ENCODE peak calls at places on chromosomes 11 and 22, in seven cellular contexts. G is NCI-H510A treated with DMSO at 0.1 percent for 48 hours; O is H54; L is NCI-H69; S is MV-4-11; E is stimulated activated CD4-positive, alpha-beta T cell treated with anti-CD3 and anti-CD28 coated beads, Interleukin-12 subunit alpha, Interleukin-12 subunit beta, amount 100 ng/mL, for 24 hours; R is NCI-H1105 treated with DMSO at 0.1 percent for 48 hours. B is an unnamed sample.

GRCh38 chr11:8086001-8086479 is 5.0 kb downstream of the TUB start:
- DNase-seq in G (no peak), O (no peak), L (peak; percentile 98), S (no peak), E (no peak), R (peak; percentile 94), B (no peak)

GRCh38 chr11:66632952-66633351 is 5.6 kb upstream of the RBM4 start:
- DNase-seq in G (no peak), O (no peak), L (no peak), S (no peak), E (no peak), R (no peak), B (no peak)

GRCh38 chr11:66624450-66624849 is 8.0 kb downstream of the RBM14 start:
- DNase-seq in G (no peak), O (no peak), L (no peak), S (no peak), E (no peak), R (no peak), B (no peak)

GRCh38 chr11:69705246-69705856 is 1.5 kb upstream of the FGF19 start:
- DNase-seq in G (no peak), O (no peak), L (peak; percentile 96), S (no peak), E (no peak), R (no peak), B (no peak)

GRCh38 chr22:46336119-46337078 is 885 bp downstream of the TRMU start:
- DNase-seq in G (no peak), O (no peak), L (peak; percentile 68), S (no peak), E (no peak), R (no peak), B (peak; percentile 30)

GRCh38 chr11:19087658-19088057 is 27.1 kb upstream of the MRGPRX2 start:
- DNase-seq in G (no peak), O (peak; percentile 33), L (no peak), S (no peak), E (no peak), R (no peak), B (no peak)

GRCh38 chr11:17572791-17573460 is 25.9 kb downstream of the OTOG start:
- DNase-seq in G (no peak), O (no peak), L (peak; percentile 38), S (no peak), E (no peak), R (no peak), B (no peak)

GRCh38 chr11:110249066-110249465 is 47.3 kb downstream of the RDX start:
- DNase-seq in G (no peak), O (no peak), L (no peak), S (no peak), E (no peak), R (no peak), B (no peak)

GRCh38 chr11:19493446-19493845 is 219.2 kb upstream of the NAV2 start:
- DNase-seq in G (no peak), O (no peak), L (peak; percentile 38), S (no peak), E (no peak), R (peak; percentile 57), B (peak; percentile 86)

GRCh38 chr11:9992306-9992705 is 301.7 kb downstream of the SBF2 start:
- DNase-seq in G (no peak), O (no peak), L (no peak), S (no peak), E (no peak), R (no peak), B (no peak)

GRCh38 chr11:107494036-107494435 is 36.4 kb upstream of the CWF19L2 start:
- DNase-seq in G (no peak), O (no peak), L (peak; percentile 13), S (no peak), E (no peak), R (no peak), B (no peak)

GRCh38 chr11:116776522-116776984 is 3.8 kb upstream of the BUD13 start:
- DNase-seq in G (no peak), O (no peak), L (no peak), S (no peak), E (no peak), R (no peak), B (no peak)

GRCh38 chr11:116871248-116871647 is 33.8 kb upstream of the APOA1 start:
- DNase-seq in G (no peak), O (peak; percentile 40), L (no peak), S (peak; percentile 28), E (no peak), R (no peak), B (no peak)

GRCh38 chr11:10351435-10351767 is 46.5 kb downstream of the ADM start:
- DNase-seq in G (no peak), O (no peak), L (no peak), S (no peak), E (no peak), R (no peak), B (peak; percentile 91)

GRCh38 chr22:38035530-38035885 is 21.7 kb upstream of the PICK1 start:
- DNase-seq in G (peak; percentile 27), O (no peak), L (peak; percentile 23), S (no peak), E (no peak), R (no peak), B (no peak)

GRCh38 chr22:43385770-43386641 is 25.8 kb upstream of the MPPED1 start:
- DNase-seq in G (peak; percentile 50), O (peak; percentile 75), L (peak; percentile 83), S (peak; percentile 70), E (peak; percentile 46), R (peak; percentile 64), B (peak; percentile 75)

GRCh38 chr11:114215428-114215827 is 80.8 kb upstream of the NNMT start:
- DNase-seq in G (no peak), O (no peak), L (no peak), S (no peak), E (no peak), R (no peak), B (no peak)

GRCh38 chr22:46866591-46866990 is 104.1 kb downstream of the TBC1D22A start:
- DNase-seq in G (no peak), O (peak; percentile 30), L (no peak), S (no peak), E (no peak), R (no peak), B (no peak)

GRCh38 chr11:199782-200181 is 6.9 kb downstream of the SCGB1C1 start:
- DNase-seq in G (no peak), O (no peak), L (no peak), S (no peak), E (no peak), R (no peak), B (no peak)

GRCh38 chr22:50526849-50527801 is 1.7 kb upstream of the SCO2 start:
- DNase-seq in G (peak; percentile 35), O (no peak), L (no peak), S (peak; percentile 76), E (no peak), R (no peak), B (peak; percentile 84)

GRCh38 chr22:50175921-50176849 is 5.7 kb downstream of the PANX2 start:
- DNase-seq in G (no peak), O (no peak), L (no peak), S (no peak), E (no peak), R (no peak), B (no peak)

GRCh38 chr22:29716814-29717213 is 3.0 kb upstream of the CABP7 start:
- DNase-seq in G (no peak), O (peak; percentile 49), L (peak; percentile 82), S (peak; percentile 32), E (no peak), R (no peak), B (no peak)

GRCh38 chr11:75603791-75604736 is 42.0 kb downstream of the SERPINH1 start:
- DNase-seq in G (no peak), O (peak; percentile 71), L (no peak), S (no peak), E (no peak), R (no peak), B (no peak)

GRCh38 chr22:20459152-20459542 is 21.5 kb upstream of the SCARF2 start:
- DNase-seq in G (no peak), O (no peak), L (no peak), S (no peak), E (no peak), R (no peak), B (no peak)

GRCh38 chr11:75771646-75772410 is 3.2 kb downstream of the DGAT2 start:
- DNase-seq in G (no peak), O (no peak), L (no peak), S (peak; percentile 8), E (no peak), R (no peak), B (no peak)

GRCh38 chr11:108680267-108680666 is 15.4 kb downstream of the DDX10 start:
- DNase-seq in G (no peak), O (no peak), L (no peak), S (no peak), E (no peak), R (no peak), B (no peak)

GRCh38 chr11:68370211-68371111 is 58.1 kb downstream of the LRP5 start:
- DNase-seq in G (no peak), O (no peak), L (no peak), S (peak; percentile 92), E (no peak), R (no peak), B (no peak)

GRCh38 chr22:39205344-39206021 is 39.3 kb downstream of the PDGFB start:
- DNase-seq in G (no peak), O (peak; percentile 61), L (no peak), S (peak; percentile 54), E (no peak), R (no peak), B (no peak)

GRCh38 chr11:34234086-34234740 is 123.6 kb downstream of the ABTB2 start:
- DNase-seq in G (no peak), O (peak; percentile 72), L (peak; percentile 69), S (peak; percentile 60), E (peak; percentile 58), R (no peak), B (no peak)

GRCh38 chr11:118889796-118890195 is 6.1 kb downstream of the CXCR5 start:
- DNase-seq in G (no peak), O (no peak), L (no peak), S (no peak), E (no peak), R (no peak), B (no peak)

GRCh38 chr11:64638017-64638664 is 47.1 kb downstream of the SLC22A12 start:
- DNase-seq in G (no peak), O (no peak), L (peak; percentile 96), S (no peak), E (no peak), R (no peak), B (no peak)